ENCODE peak calls at places on chromosomes 6 and 20, in six cellular contexts. C is GM12878, K is HL-60, E is esophagus muscularis mucosa, X is HCT116, D is transverse colon. J is an unnamed sample.

GRCh38 chr6:166112580-166112979 is 55.1 kb downstream of the TBXT start:
- DNase-seq in C (no peak), X (no peak), E (no peak), D (no peak), K (no peak), J (no peak)

GRCh38 chr20:35443003-35443402 is 5.0 kb upstream of the GDF5 start:
- DNase-seq in C (no peak), X (no peak), E (no peak), D (no peak), K (no peak), J (no peak)

GRCh38 chr6:165594584-165595333 is 68.3 kb downstream of the PDE10A start:
- DNase-seq in C (no peak), K (no peak), E (no peak), X (no peak), D (no peak), J (no peak)

GRCh38 chr20:53914091-53914860 is 156.1 kb downstream of the BCAS1 start:
- DNase-seq in C (no peak), D (peak; percentile 8), E (no peak), K (no peak), X (no peak), J (peak; percentile 43)

GRCh38 chr6:70673601-70674000 is 5.9 kb downstream of the SMAP1 start:
- DNase-seq in K (no peak), X (no peak), E (no peak), D (no peak), C (no peak), J (no peak)

GRCh38 chr20:41138217-41138526 is 829 bp downstream of the PLCG1 start:
- DNase-seq in C (no peak), K (no peak), D (no peak), X (no peak), E (no peak), J (no peak)

GRCh38 chr6:165049362-165049761 is 260.0 kb downstream of the C6orf118 start:
- DNase-seq in K (peak; percentile 29), E (no peak), C (no peak), X (peak; percentile 21), D (no peak), J (no peak)

GRCh38 chr20:64164123-64164836 is at the start of gene MYT1:
- DNase-seq in X (no peak), D (no peak), E (no peak), K (no peak), C (no peak), J (no peak)

GRCh38 chr6:13883966-13884365 is 40.8 kb upstream of the RNF182 start:
- DNase-seq in X (no peak), C (no peak), E (no peak), D (no peak), K (no peak), J (no peak)

GRCh38 chr6:35049885-35050284 is 91.3 kb downstream of the TCP11 start:
- DNase-seq in C (no peak), D (peak; percentile 51), K (no peak), E (no peak), X (no peak), J (no peak)

GRCh38 chr6:5695260-5696245 is 311.2 kb downstream of the NRN1 start:
- DNase-seq in E (peak; percentile 42), X (no peak), D (peak; percentile 19), K (no peak), C (no peak), J (no peak)

GRCh38 chr20:60144428-60144827 is 186.2 kb downstream of the CDH26 start:
- DNase-seq in K (no peak), X (no peak), E (no peak), D (no peak), C (no peak), J (no peak)

GRCh38 chr6:89433637-89434499 is 916 bp downstream of the ANKRD6 start:
- DNase-seq in E (no peak), X (no peak), C (peak; percentile 24), K (no peak), D (peak; percentile 20), J (peak; percentile 65)

GRCh38 chr6:26218824-26219223 is 131.6 kb downstream of the HFE start:
- DNase-seq in K (no peak), X (no peak), E (no peak), D (no peak), C (no peak), J (no peak)

GRCh38 chr6:26215200-26216014 is 128.2 kb downstream of the HFE start:
- DNase-seq in C (no peak), E (no peak), K (no peak), X (no peak), D (no peak), J (no peak)

GRCh38 chr6:26216015-26216885 is 129.0 kb downstream of the HFE start:
- DNase-seq in K (no peak), X (no peak), E (peak; percentile 95), D (peak; percentile 85), C (peak; percentile 100), J (no peak)

GRCh38 chr6:26217714-26218075 is 130.5 kb downstream of the HFE start:
- DNase-seq in D (no peak), K (no peak), X (no peak), C (no peak), E (no peak), J (no peak)

GRCh38 chr6:26216886-26217713 is 129.9 kb downstream of the HFE start:
- DNase-seq in C (no peak), X (no peak), D (peak; percentile 90), K (peak; percentile 55), E (peak; percentile 96), J (peak; percentile 92)
- H3K4me3 ChIP-seq in C (peak overlapping the region; percentile 57), X (no peak overlapping the region), D (peak overlapping the region; percentile 58), K (peak overlapping the region; percentile 29), E (peak overlapping the region; percentile 56), J (peak overlapping the region; percentile 65)

GRCh38 chr6:116764961-116765841 is at the start of gene FAM162B:
- DNase-seq in X (no peak), D (peak; percentile 8), C (no peak), K (no peak), E (no peak), J (no peak)
- TF ChIP-seq POLR2AphosphoS5 in X (no peak), D (no peak), C (no peak), K (no peak), E (no peak), J (no peak)

GRCh38 chr20:24993337-24994185 is 1.0 kb upstream of the APMAP start:
- DNase-seq in K (no peak), E (no peak), X (no peak), D (no peak), C (no peak), J (no peak)
- H3K4me3 ChIP-seq in K (no peak overlapping the region), E (peak overlapping the region; percentile 79), X (peak overlapping the region; percentile 89), D (peak overlapping the region; percentile 96), C (peak overlapping the region; percentile 87), J (peak overlapping the region; percentile 80)

GRCh38 chr6:152166897-152167296 is 359.4 kb downstream of the ESR1 start:
- DNase-seq in E (no peak), C (no peak), K (no peak), D (no peak), X (no peak), J (no peak)

GRCh38 chr6:152164957-152165356 is 357.5 kb downstream of the ESR1 start:
- DNase-seq in X (no peak), C (no peak), D (no peak), E (no peak), K (no peak), J (no peak)

GRCh38 chr6:152155792-152156191 is 348.3 kb downstream of the ESR1 start:
- DNase-seq in C (no peak), X (no peak), D (no peak), E (no peak), K (no peak), J (no peak)

GRCh38 chr6:152160346-152160745 is 352.9 kb downstream of the ESR1 start:
- DNase-seq in X (no peak), K (no peak), D (no peak), C (peak; percentile 69), E (no peak), J (no peak)

DNA sequence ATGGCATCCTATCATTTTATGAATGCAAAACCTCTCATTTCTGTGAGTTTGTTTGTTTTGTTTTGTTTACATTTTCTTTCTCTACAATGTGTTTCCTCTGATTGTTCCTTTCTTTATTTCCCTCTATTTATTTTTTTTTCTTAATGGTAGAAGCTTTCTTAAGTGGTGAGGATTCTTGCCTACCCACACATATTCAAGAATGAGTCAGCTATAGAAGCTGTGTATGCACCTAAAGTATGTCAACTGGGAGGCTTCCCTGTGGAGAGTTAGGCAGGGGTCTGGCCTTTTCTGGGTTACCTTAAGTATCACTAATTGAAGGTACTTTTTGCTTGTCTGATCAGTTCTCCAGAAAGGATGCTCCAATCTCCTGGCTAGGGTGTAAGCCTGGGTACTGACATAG is 354.0 kb downstream of the ESR1 start:
- DNase-seq in C (no peak), D (no peak), K (no peak), X (no peak), E (no peak), J (no peak)
- TF ChIP-seq POLR2AphosphoS5 in C (no peak), D (no peak), K (no peak), X (no peak), E (no peak), J (no peak)

GRCh38 chr20:10622657-10623418 is 51.0 kb downstream of the JAG1 start:
- DNase-seq in D (no peak), C (no peak), X (no peak), E (no peak), K (no peak), J (no peak)
- H3K4me3 ChIP-seq in D (no peak overlapping the region), C (no peak overlapping the region), X (no peak overlapping the region), E (peak overlapping the region; percentile 15), K (no peak overlapping the region), J (peak overlapping the region; percentile 19)

GRCh38 chr20:55961351-55962320 is 43.7 kb downstream of the CBLN4 start:
- DNase-seq in E (no peak), K (no peak), D (no peak), X (no peak), C (no peak), J (no peak)
- TF ChIP-seq POLR2AphosphoS5 in E (no peak), K (no peak), D (no peak), X (no peak), C (no peak), J (no peak)

DNA sequence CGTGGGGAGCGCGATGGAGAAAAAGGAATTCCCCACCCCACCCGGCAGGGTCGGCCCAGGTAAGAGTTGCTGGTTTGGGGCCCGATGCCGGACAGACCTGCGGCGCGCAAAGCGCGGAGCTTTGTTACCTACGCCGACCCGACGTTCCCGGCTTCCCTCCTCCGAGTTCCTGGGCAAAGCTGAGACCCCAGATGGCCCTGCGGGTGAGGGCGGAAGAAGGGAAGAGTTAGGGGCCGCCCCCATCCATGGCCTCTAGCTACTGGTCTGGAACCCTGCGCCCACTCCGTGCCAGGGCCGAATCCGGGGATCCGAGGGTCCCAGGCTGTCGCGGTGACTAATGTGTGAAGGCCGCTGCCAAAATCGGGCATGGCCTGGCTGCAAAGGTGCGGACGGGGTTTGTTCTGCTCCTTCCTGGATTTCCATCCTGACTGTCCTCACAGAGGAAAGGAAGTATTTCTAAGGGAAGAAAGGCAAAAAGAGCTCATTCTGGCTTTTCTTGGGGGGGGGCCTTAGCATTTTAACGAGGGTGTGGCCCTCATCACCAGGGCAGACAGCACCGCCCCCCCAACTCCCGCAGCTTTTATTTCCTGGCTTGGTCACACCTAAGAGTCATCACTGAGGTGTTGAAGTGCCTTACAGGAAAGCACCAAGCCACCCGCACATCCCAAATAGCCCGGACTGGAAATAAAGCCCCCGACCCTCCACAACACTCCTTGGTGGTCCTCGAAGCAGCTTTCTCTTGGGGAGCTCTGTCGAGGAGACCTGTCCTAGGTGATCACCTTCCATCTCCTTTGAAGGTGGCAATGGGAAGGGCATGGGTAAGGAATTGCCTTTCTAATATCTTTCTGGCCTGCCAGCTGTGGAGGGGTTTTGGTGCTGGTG is 1.1 kb downstream of the PTK7 start:
- DNase-seq in X (no peak), K (no peak), C (no peak), E (no peak), D (no peak), J (no peak)
- H3K4me3 ChIP-seq in X (peak overlapping the region; percentile 98), K (peak overlapping the region; percentile 34), C (peak overlapping the region; percentile 52), E (peak overlapping the region; percentile 49), D (peak overlapping the region; percentile 60), J (peak overlapping the region; percentile 88)

GRCh38 chr6:167122041-167122826 is 662 bp upstream of the CCR6 start:
- DNase-seq in E (no peak), X (no peak), D (no peak), C (no peak), K (no peak), J (no peak)
- TF ChIP-seq POLR2AphosphoS5 in E (no peak), X (no peak), D (no peak), C (no peak), K (no peak), J (no peak)

J was measured in suprapubic skin.